ENCODE peak calls at places on chromosome 20, in six cellular contexts. L, W, X, I, G and P are unnamed samples.

GRCh38 chr20:50436052-50436656 is 74.0 kb upstream of the PTPN1 start:
- DNase-seq in W (no peak), X (no peak), L (no peak), I (no peak), G (no peak), P (no peak)

GRCh38 chr20:58695895-58696375 is 3.3 kb downstream of the NPEPL1 start:
- DNase-seq in X (no peak), W (no peak), L (no peak), I (no peak), G (no peak), P (no peak)

GRCh38 chr20:51470907-51471411 is 71.6 kb downstream of the NFATC2 start:
- DNase-seq in G (no peak), I (no peak), W (no peak), L (no peak), X (no peak), P (no peak)

GRCh38 chr20:37384683-37385174 is 38.8 kb downstream of the SRC start:
- DNase-seq in X (peak), L (no peak), I (no peak), W (peak), G (peak), P (peak)

GRCh38 chr20:14489544-14489943 is 152.1 kb upstream of the FLRT3 start:
- DNase-seq in X (no peak), I (no peak), W (no peak), G (peak), L (no peak), P (no peak)

GRCh38 chr20:5031206-5031557 is 29.9 kb upstream of the SLC23A2 start:
- DNase-seq in L (no peak), I (no peak), W (no peak), G (no peak), X (no peak), P (no peak)

GRCh38 chr20:49583669-49584417 is 15.9 kb upstream of the PTGIS start:
- DNase-seq in G (no peak), X (no peak), L (peak), I (peak), W (peak), P (peak)

GRCh38 chr20:11585752-11586352 is 331.8 kb upstream of the BTBD3 start:
- DNase-seq in L (peak), G (peak), X (no peak), I (no peak), W (no peak), P (peak)

GRCh38 chr20:3616250-3616649 is 46.9 kb downstream of the GFRA4 start:
- DNase-seq in L (peak), I (no peak), W (peak), X (no peak), G (no peak), P (peak)